ENCODE peak calls at places on chromosomes 1 and 21, in eight cellular contexts. M is mammary epithelial cell; F is heart left ventricle; Y is endodermal cell; R is GM12865; U is fibroblast of lung; D is CD8-positive, alpha-beta memory T cell; W is small intestine. X is an unnamed sample.

GRCh38 chr21:37281993-37282392 is 14.9 kb upstream of the VPS26C start:
- DNase-seq in M (no peak), F (no peak), Y (peak; percentile 60), R (no peak), U (no peak), D (no peak), W (peak; percentile 52), X (no peak)

GRCh38 chr1:174324939-174325338 is 122.8 kb upstream of the GPR52 start:
- DNase-seq in M (no peak), F (no peak), Y (no peak), R (peak; percentile 14), U (no peak), D (no peak), W (no peak), X (no peak)

GRCh38 chr1:39258146-39258924 is 53.8 kb downstream of the MACF1 start:
- DNase-seq in M (peak; percentile 62), F (peak; percentile 71), Y (peak; percentile 93), R (peak; percentile 66), U (peak; percentile 69), D (peak; percentile 50), W (peak; percentile 76), X (peak; percentile 14)

GRCh38 chr1:156578006-156578405 is 1.5 kb upstream of the TTC24 start:
- DNase-seq in M (no peak), F (no peak), Y (no peak), R (no peak), U (no peak), D (no peak), W (no peak), X (no peak)

GRCh38 chr1:19074361-19074901 is 118.0 kb upstream of the IFFO2 start:
- DNase-seq in M (no peak), F (no peak), Y (no peak), R (no peak), U (no peak), D (peak; percentile 79), W (peak; percentile 48), X (no peak)

GRCh38 chr21:39313042-39313456 is 383 bp downstream of the BRWD1 start:
- DNase-seq in M (no peak), F (no peak), Y (no peak), R (peak; percentile 31), U (no peak), D (no peak), W (no peak), X (no peak)

GRCh38 chr1:10626011-10626731 is 151.4 kb downstream of the PEX14 start:
- DNase-seq in M (no peak), F (no peak), Y (no peak), R (no peak), U (no peak), D (no peak), W (no peak), X (no peak)

GRCh38 chr1:11736746-11737639 is 1.1 kb downstream of the AGTRAP start:
- DNase-seq in M (peak; percentile 94), F (peak; percentile 34), Y (peak; percentile 87), R (peak; percentile 58), U (peak; percentile 68), D (peak; percentile 31), W (peak; percentile 30), X (peak; percentile 60)

GRCh38 chr1:76144233-76144632 is 69.7 kb downstream of the ST6GALNAC3 start:
- DNase-seq in M (no peak), F (no peak), Y (no peak), R (no peak), U (no peak), D (no peak), W (no peak), X (no peak)

GRCh38 chr1:204752688-204753040 is 67.1 kb upstream of the LRRN2 start:
- DNase-seq in M (no peak), F (no peak), Y (no peak), R (no peak), U (no peak), D (no peak), W (no peak), X (no peak)

GRCh38 chr1:147292635-147293251 is 50.3 kb downstream of the CHD1L start:
- DNase-seq in M (peak; percentile 82), F (no peak), Y (no peak), R (no peak), U (peak; percentile 93), D (no peak), W (no peak), X (peak; percentile 69)

GRCh38 chr1:173477286-173478098 is at the start of gene PRDX6:
- DNase-seq in M (no peak), F (peak; percentile 90), Y (no peak), R (no peak), U (peak; percentile 80), D (peak; percentile 81), W (peak; percentile 46), X (no peak)

GRCh38 chr1:206960676-206961386 is 9.4 kb downstream of the FCAMR start:
- DNase-seq in M (no peak), F (no peak), Y (no peak), R (no peak), U (no peak), D (no peak), W (no peak), X (no peak)

GRCh38 chr1:225830823-225831222 is 20.9 kb downstream of the EPHX1 start:
- DNase-seq in M (no peak), F (no peak), Y (no peak), R (no peak), U (no peak), D (no peak), W (no peak), X (no peak)

GRCh38 chr1:6485140-6485936 is 6.1 kb downstream of the PLEKHG5 start:
- DNase-seq in M (no peak), F (no peak), Y (no peak), R (no peak), U (no peak), D (no peak), W (no peak), X (no peak)

DNA sequence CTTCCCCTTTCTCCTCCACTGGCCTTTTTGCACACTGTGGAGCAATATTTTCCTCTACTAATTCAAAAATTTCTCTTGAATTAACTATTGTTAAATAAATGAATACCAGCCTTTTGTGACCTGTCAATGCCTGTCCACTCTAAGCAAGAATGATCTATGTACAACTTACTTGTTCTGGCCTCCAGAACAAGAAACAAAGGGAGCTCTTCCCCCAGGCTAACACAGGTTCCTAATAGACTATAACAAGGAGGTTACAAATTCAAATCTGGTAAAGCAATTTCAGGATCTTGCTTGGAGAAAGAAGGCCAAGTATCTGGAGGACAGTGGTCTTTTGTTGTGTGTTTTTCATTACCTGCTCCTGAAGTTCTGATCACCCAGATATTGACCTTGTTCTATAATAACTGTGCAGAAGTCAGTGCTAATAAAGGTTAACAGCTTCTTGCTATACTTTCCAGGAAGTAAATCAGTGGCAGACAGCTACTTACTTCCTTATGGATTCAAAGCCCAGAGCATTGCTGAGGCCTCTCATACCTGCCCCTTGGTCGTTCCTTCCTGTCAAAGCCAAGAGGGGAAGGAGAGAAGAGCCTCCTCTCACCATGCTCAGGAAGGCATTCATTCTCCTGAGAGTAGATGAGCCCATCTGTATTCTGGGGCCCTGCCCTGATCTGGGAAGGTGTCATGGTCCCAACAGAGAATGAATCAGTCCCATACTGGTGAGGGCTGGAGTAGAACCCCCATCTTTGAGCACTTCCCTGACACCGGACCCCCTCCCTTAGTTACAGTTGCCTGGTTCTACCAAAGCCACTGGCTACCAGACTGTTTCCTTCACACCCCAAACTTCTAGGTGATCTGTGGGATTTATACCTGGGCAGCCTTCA is 56.8 kb downstream of the DESI2 start:
- DNase-seq in M (no peak), F (no peak), Y (peak; percentile 36), R (no peak), U (no peak), D (no peak), W (peak; percentile 72), X (no peak)
- H3K4me3 ChIP-seq in M (no peak overlapping the region), F (no peak overlapping the region), Y (no peak overlapping the region), R (no peak overlapping the region), U (no peak overlapping the region), D (no peak overlapping the region), W (no peak overlapping the region), X (no peak overlapping the region)

GRCh38 chr1:47724427-47724999 is 272.7 kb downstream of the TRABD2B start:
- DNase-seq in M (no peak), F (no peak), Y (no peak), R (no peak), U (no peak), D (no peak), W (peak; percentile 49), X (no peak)
- H3K4me3 ChIP-seq in M (no peak overlapping the region), F (no peak overlapping the region), Y (peak overlapping the region; percentile 58), R (no peak overlapping the region), U (no peak overlapping the region), D (no peak overlapping the region), W (no peak overlapping the region), X (no peak overlapping the region)

GRCh38 chr1:24541711-24542346 is 14.1 kb upstream of the NCMAP start:
- DNase-seq in M (no peak), F (no peak), Y (peak; percentile 81), R (no peak), U (no peak), D (no peak), W (peak; percentile 45), X (no peak)

GRCh38 chr1:24545673-24546072 is 10.2 kb upstream of the NCMAP start:
- DNase-seq in M (no peak), F (no peak), Y (no peak), R (no peak), U (no peak), D (no peak), W (no peak), X (no peak)

GRCh38 chr1:24544239-24544638 is 11.6 kb upstream of the NCMAP start:
- DNase-seq in M (peak; percentile 48), F (no peak), Y (no peak), R (no peak), U (no peak), D (no peak), W (no peak), X (peak; percentile 35)

GRCh38 chr1:24540051-24540905 is 15.6 kb upstream of the NCMAP start:
- DNase-seq in M (no peak), F (no peak), Y (no peak), R (no peak), U (no peak), D (no peak), W (peak; percentile 37), X (no peak)

DNA sequence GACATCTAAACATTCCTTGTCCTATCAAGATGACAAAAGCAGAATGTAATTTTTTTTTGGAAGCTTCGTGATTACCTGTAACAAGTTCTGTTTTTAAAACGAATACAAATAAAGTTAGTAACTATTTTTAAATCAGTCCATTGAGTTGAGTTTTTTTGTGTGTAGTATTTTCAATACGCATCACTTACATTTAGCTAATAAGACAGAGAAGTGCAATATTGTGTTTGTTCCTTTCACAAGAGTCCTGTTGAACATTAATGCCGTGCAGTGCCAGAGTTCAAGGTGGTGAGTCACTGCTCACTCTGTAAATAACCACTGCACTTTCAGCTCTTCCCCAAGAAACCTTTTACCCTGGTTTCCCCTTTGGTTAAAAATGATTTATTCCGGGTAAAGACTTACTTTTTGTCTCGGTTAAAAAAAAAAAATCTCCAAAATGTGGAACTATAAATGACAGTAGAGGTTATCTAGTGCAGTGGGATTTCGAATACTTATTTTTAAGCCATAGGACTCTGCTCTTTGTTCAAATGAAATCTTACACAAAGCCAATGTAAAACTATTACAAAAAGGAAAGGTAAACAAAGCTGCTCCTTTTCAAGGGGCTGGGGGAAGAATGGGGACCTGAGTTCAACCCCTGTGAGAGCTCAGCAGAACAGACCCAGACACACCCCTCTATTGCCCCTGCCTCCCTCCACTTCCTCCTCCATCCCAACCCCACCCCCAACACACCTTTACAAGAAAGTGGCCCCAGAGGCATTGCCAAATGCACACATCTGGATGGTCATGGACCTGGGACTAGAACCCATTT is 14.8 kb upstream of the NCMAP start:
- DNase-seq in M (peak; percentile 56), F (no peak), Y (no peak), R (no peak), U (peak; percentile 82), D (no peak), W (peak; percentile 94), X (peak; percentile 67)
- H3K4me3 ChIP-seq in M (no peak overlapping the region), F (no peak overlapping the region), Y (no peak overlapping the region), R (no peak overlapping the region), U (no peak overlapping the region), D (no peak overlapping the region), W (no peak overlapping the region), X (no peak overlapping the region)

GRCh38 chr1:219304227-219305226 is 130.8 kb downstream of the LYPLAL1 start:
- DNase-seq in M (peak; percentile 43), F (peak; percentile 32), Y (no peak), R (no peak), U (peak; percentile 44), D (no peak), W (no peak), X (peak; percentile 58)
- H3K4me3 ChIP-seq in M (no peak overlapping the region), F (peak overlapping the region; percentile 6), Y (no peak overlapping the region), R (no peak overlapping the region), U (no peak overlapping the region), D (no peak overlapping the region), W (no peak overlapping the region), X (no peak overlapping the region)